ENCODE peak calls at places on chromosome 7, in four cellular contexts. One of them, this sample, is unnamed.

GRCh38 chr7:97043281-97043680 is 18.6 kb upstream of the DLX5 start:
- DNase-seq in H9: no peak
- DNase-seq in mesenchymal stem cell: no peak
- DNase-seq in neuronal stem cell: no peak
- DNase-seq in this sample: no peak

GRCh38 chr7:66626236-66626957 is 2.3 kb upstream of the KCTD7 start:
- DNase-seq in mesenchymal stem cell: peak; percentile 77
- DNase-seq in neuronal stem cell: no peak
- DNase-seq in H9: no peak
- DNase-seq in this sample: no peak

GRCh38 chr7:30723776-30724175 is 28.2 kb upstream of the INMT start:
- DNase-seq in mesenchymal stem cell: no peak
- DNase-seq in H9: no peak
- DNase-seq in neuronal stem cell: no peak
- DNase-seq in this sample: no peak

GRCh38 chr7:123538897-123539296 is 4.5 kb upstream of the IQUB start:
- DNase-seq in neuronal stem cell: no peak
- DNase-seq in H9: no peak
- DNase-seq in mesenchymal stem cell: no peak
- DNase-seq in this sample: no peak

GRCh38 chr7:151043959-151044358 is 4.4 kb upstream of the ASIC3 start:
- DNase-seq in neuronal stem cell: no peak
- DNase-seq in H9: no peak
- DNase-seq in mesenchymal stem cell: no peak
- DNase-seq in this sample: no peak

GRCh38 chr7:85770332-85770731 is 583.5 kb upstream of the SEMA3D start:
- DNase-seq in mesenchymal stem cell: no peak
- DNase-seq in neuronal stem cell: no peak
- DNase-seq in H9: no peak
- DNase-seq in this sample: no peak

GRCh38 chr7:36985866-36986402 is 261.6 kb upstream of the AOAH start:
- DNase-seq in neuronal stem cell: no peak
- DNase-seq in mesenchymal stem cell: no peak
- DNase-seq in H9: no peak
- DNase-seq in this sample: no peak

GRCh38 chr7:24829787-24830186 is 72.5 kb upstream of the GSDME start:
- DNase-seq in H9: no peak
- DNase-seq in neuronal stem cell: no peak
- DNase-seq in mesenchymal stem cell: peak; percentile 45
- DNase-seq in this sample: no peak

GRCh38 chr7:30285067-30285530 is 702 bp downstream of the ZNRF2 start:
- DNase-seq in H9: no peak
- DNase-seq in mesenchymal stem cell: no peak
- DNase-seq in neuronal stem cell: no peak
- DNase-seq in this sample: no peak

GRCh38 chr7:133790911-133791310 is 336.2 kb upstream of the LRGUK start:
- DNase-seq in H9: no peak
- DNase-seq in neuronal stem cell: no peak
- DNase-seq in mesenchymal stem cell: no peak
- DNase-seq in this sample: no peak

GRCh38 chr7:64893401-64893800 is 9.7 kb upstream of the ZNF273 start:
- DNase-seq in neuronal stem cell: no peak
- DNase-seq in mesenchymal stem cell: no peak
- DNase-seq in H9: no peak
- DNase-seq in this sample: no peak

GRCh38 chr7:135930565-135931423 is 46.4 kb downstream of the MTPN start:
- DNase-seq in H9: no peak
- DNase-seq in neuronal stem cell: no peak
- DNase-seq in mesenchymal stem cell: peak; percentile 71
- DNase-seq in this sample: no peak

GRCh38 chr7:92034116-92034515 is 93.5 kb downstream of the AKAP9 start:
- DNase-seq in H9: no peak
- DNase-seq in neuronal stem cell: no peak
- DNase-seq in mesenchymal stem cell: no peak
- DNase-seq in this sample: no peak

GRCh38 chr7:139720705-139721231 is 57.0 kb downstream of the HIPK2 start:
- DNase-seq in H9: no peak
- DNase-seq in neuronal stem cell: no peak
- DNase-seq in mesenchymal stem cell: peak; percentile 78
- DNase-seq in this sample: no peak

GRCh38 chr7:41942468-41943097 is 239.7 kb upstream of the INHBA start:
- DNase-seq in neuronal stem cell: no peak
- DNase-seq in mesenchymal stem cell: peak; percentile 90
- DNase-seq in H9: peak; percentile 32
- DNase-seq in this sample: no peak

GRCh38 chr7:101916041-101916800 is 98.8 kb downstream of the CUX1 start:
- DNase-seq in H9: no peak
- DNase-seq in mesenchymal stem cell: no peak
- DNase-seq in neuronal stem cell: no peak
- DNase-seq in this sample: no peak

GRCh38 chr7:43873300-43873699 is 4.0 kb upstream of the MRPS24 start:
- DNase-seq in neuronal stem cell: no peak
- DNase-seq in H9: no peak
- DNase-seq in mesenchymal stem cell: peak; percentile 43
- DNase-seq in this sample: no peak

GRCh38 chr7:149020483-149020882 is 7.8 kb downstream of the PDIA4 start:
- DNase-seq in neuronal stem cell: no peak
- DNase-seq in mesenchymal stem cell: no peak
- DNase-seq in H9: no peak
- DNase-seq in this sample: no peak

GRCh38 chr7:138705122-138705521 is 4.0 kb upstream of the SVOPL start:
- DNase-seq in mesenchymal stem cell: peak; percentile 35
- DNase-seq in neuronal stem cell: no peak
- DNase-seq in H9: no peak
- DNase-seq in this sample: no peak

DNA sequence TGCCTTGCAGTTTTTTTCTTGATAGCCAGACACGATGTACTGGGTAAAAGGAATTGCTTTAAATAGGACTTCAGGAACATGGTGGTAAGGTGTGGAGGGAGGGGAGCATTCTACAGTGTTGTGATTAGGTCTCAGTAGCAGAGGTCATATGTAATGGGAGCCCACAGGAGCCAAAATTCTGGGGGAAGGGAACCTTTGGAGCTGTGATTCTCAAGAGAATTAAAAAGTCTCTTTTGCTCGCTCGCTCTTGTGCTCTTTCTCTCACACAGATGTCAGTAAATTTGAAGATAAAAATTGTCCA is 51.9 kb upstream of the FGL2 start:
- DNase-seq in mesenchymal stem cell: no peak
- DNase-seq in neuronal stem cell: no peak
- DNase-seq in H9: no peak
- DNase-seq in this sample: no peak
- H3K14ac ChIP-seq in mesenchymal stem cell: no peak overlapping the region
- H3K14ac ChIP-seq in neuronal stem cell: no peak overlapping the region
- H3K14ac ChIP-seq in H9: no peak overlapping the region
- H3K14ac ChIP-seq in this sample: no peak overlapping the region

GRCh38 chr7:46512901-46513431 is 591.9 kb upstream of the IGFBP3 start:
- DNase-seq in neuronal stem cell: no peak
- DNase-seq in mesenchymal stem cell: peak; percentile 77
- DNase-seq in H9: no peak
- DNase-seq in this sample: no peak
- H3K14ac ChIP-seq in neuronal stem cell: no peak overlapping the region
- H3K14ac ChIP-seq in mesenchymal stem cell: no peak overlapping the region
- H3K14ac ChIP-seq in H9: no peak overlapping the region
- H3K14ac ChIP-seq in this sample: no peak overlapping the region

GRCh38 chr7:47478926-47479791 is 102.8 kb downstream of the TNS3 start:
- DNase-seq in mesenchymal stem cell: no peak
- DNase-seq in neuronal stem cell: no peak
- DNase-seq in H9: peak; percentile 33
- DNase-seq in this sample: no peak
- H3K14ac ChIP-seq in mesenchymal stem cell: peak overlapping the region; percentile 73
- H3K14ac ChIP-seq in neuronal stem cell: no peak overlapping the region
- H3K14ac ChIP-seq in H9: no peak overlapping the region
- H3K14ac ChIP-seq in this sample: no peak overlapping the region

DNA sequence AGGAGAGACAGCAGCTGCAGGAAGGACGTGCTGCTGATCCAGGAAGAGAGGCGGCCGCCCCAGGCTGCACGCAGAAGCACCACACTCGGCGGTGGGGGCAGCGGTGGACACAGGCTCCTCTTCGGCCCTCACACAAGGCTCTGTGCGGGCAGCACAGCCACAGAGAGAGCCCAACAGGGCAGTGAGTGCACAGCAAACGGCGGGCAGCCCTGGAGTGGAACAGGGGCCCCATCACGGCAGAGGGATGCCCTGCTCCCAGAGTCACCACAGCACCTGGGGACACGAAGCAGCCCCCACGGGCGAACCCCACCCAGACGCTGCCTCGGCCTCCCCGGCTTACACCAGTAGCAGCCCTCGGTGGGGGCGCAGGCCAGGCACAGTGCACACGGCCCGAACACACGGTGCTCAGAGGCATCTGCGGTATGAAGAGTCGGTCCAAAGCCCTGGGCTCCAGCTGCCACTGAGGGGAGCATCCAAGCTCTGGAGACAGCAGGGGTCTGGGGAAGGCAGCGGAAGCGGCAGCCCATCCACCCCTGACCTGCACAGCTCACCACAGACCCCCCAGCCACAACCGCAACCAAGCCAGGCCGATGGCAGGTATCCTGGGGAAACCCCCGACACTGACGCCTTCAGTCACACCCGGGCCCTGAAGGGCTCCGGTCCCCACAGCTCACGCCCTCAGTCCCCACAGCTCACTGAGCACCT is 16.8 kb downstream of the NUDT1 start:
- DNase-seq in mesenchymal stem cell: no peak
- DNase-seq in H9: no peak
- DNase-seq in neuronal stem cell: no peak
- DNase-seq in this sample: no peak
- H3K14ac ChIP-seq in mesenchymal stem cell: no peak overlapping the region
- H3K14ac ChIP-seq in H9: no peak overlapping the region
- H3K14ac ChIP-seq in neuronal stem cell: peak overlapping the region; percentile 71
- H3K14ac ChIP-seq in this sample: no peak overlapping the region

This sample was measured in H1.